ENCODE peak calls at places on chromosome 1, in seven cellular contexts. T is H1, V is GM12892, H is K562, L is SK-N-SH, P is HepG2, I is GM12878. U is an unnamed sample.

GRCh38 chr1:40096977-40097782 is at the start of gene PPT1:
- DNase-seq in T (peak; percentile 51), V (peak; percentile 68), H (peak; percentile 89), L (peak; percentile 90), P (peak; percentile 56), I (peak; percentile 7), U (peak; percentile 68)

GRCh38 chr1:116987256-116987555 is 14.4 kb upstream of the CD101 start:
- DNase-seq in T (no peak), V (no peak), H (no peak), L (no peak), P (no peak), I (no peak), U (no peak)

GRCh38 chr1:52554756-52555155 is 1.9 kb upstream of the TUT4 start:
- DNase-seq in T (no peak), V (no peak), H (no peak), L (no peak), P (peak; percentile 21), I (no peak), U (no peak)

GRCh38 chr1:58249729-58250586 is 296.6 kb downstream of the OMA1 start:
- DNase-seq in T (peak; percentile 47), V (peak; percentile 10), H (peak; percentile 9), L (peak; percentile 84), P (peak; percentile 20), I (no peak), U (peak; percentile 27)

GRCh38 chr1:57824535-57824934 is 400.7 kb upstream of the DAB1 start:
- DNase-seq in T (no peak), V (no peak), H (no peak), L (peak; percentile 23), P (no peak), I (no peak), U (no peak)

GRCh38 chr1:170593173-170593572 is 61.2 kb downstream of the GORAB start:
- DNase-seq in T (no peak), V (no peak), H (no peak), L (no peak), P (no peak), I (no peak), U (no peak)

GRCh38 chr1:204363335-204364114 is 3.8 kb upstream of the PLEKHA6 start:
- DNase-seq in T (no peak), V (peak; percentile 60), H (peak; percentile 84), L (peak; percentile 74), P (peak; percentile 50), I (peak; percentile 52), U (peak; percentile 61)

GRCh38 chr1:13775916-13776315 is 75.9 kb downstream of the PRDM2 start:
- DNase-seq in T (no peak), V (no peak), H (no peak), L (no peak), P (no peak), I (no peak), U (no peak)

GRCh38 chr1:36885537-36886441 is 148.5 kb downstream of the GRIK3 start:
- DNase-seq in T (no peak), V (no peak), H (no peak), L (peak; percentile 81), P (no peak), I (no peak), U (no peak)

DNA sequence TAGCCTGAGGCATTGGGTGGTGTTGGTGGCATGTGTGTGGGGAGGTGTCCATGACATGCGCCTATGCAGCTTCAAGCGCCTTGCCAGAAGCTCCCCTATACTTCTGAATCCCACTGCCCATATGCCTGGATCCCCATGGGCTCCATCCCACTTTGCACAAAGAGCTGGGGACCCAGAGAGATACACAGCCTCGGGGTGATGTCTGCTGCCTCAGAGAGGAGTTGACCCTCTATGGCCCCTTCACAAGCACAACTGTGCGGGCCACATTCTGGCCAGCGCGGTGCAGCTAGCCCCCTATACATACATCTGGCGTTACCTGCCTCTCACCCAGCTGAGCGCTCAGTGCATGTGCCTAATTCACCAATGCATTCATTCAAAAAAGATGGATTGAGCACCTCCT is 9.6 kb upstream of the PTPRF start:
- DNase-seq in T (no peak), V (no peak), H (no peak), L (no peak), P (no peak), I (no peak), U (no peak)
- TF ChIP-seq TAF1 in T (no peak), V (no peak), H (no peak), L (no peak), P (no peak), I (no peak), U (no peak)

GRCh38 chr1:159775716-159776115 is 5.0 kb upstream of the DUSP23 start:
- DNase-seq in T (no peak), V (no peak), H (no peak), L (no peak), P (no peak), I (no peak), U (no peak)

GRCh38 chr1:159778266-159778665 is 2.5 kb upstream of the DUSP23 start:
- DNase-seq in T (no peak), V (no peak), H (no peak), L (no peak), P (no peak), I (no peak), U (no peak)

GRCh38 chr1:159781992-159782391 is 1.2 kb downstream of the DUSP23 start:
- DNase-seq in T (no peak), V (no peak), H (no peak), L (no peak), P (no peak), I (no peak), U (no peak)

GRCh38 chr1:159780583-159781582 is at the start of gene DUSP23:
- DNase-seq in T (peak; percentile 96), V (peak; percentile 91), H (peak; percentile 99), L (peak; percentile 98), P (peak; percentile 4), I (peak; percentile 81), U (peak; percentile 90)

DNA sequence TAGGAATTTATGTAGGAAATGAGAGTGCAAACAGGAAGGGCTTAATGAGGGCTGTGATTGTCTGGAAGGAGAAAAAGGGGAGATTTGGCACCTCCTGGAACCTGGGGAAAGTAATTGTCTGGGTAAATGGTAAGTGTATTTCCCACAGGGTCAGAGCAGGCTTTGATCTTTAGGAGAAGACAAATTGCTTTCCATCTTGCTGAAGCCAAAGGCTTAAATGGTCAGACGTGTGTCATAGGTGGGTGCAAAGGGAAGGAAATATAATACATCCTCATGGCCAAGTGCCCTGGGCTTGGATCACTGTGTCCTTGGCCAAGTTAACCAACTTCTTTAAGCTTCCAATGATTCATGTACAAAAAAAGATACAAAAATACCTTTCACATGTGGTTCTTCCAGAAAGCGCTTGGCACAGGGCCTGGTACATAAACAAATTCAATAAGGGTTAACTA is 1.3 kb upstream of the DUSP23 start:
- DNase-seq in T (no peak), V (no peak), H (no peak), L (no peak), P (no peak), I (no peak), U (no peak)
- TF ChIP-seq POLR2AphosphoS5 in T (no peak), V (no peak), H (no peak), L (no peak), P (no peak), I (no peak), U (no peak)

DNA sequence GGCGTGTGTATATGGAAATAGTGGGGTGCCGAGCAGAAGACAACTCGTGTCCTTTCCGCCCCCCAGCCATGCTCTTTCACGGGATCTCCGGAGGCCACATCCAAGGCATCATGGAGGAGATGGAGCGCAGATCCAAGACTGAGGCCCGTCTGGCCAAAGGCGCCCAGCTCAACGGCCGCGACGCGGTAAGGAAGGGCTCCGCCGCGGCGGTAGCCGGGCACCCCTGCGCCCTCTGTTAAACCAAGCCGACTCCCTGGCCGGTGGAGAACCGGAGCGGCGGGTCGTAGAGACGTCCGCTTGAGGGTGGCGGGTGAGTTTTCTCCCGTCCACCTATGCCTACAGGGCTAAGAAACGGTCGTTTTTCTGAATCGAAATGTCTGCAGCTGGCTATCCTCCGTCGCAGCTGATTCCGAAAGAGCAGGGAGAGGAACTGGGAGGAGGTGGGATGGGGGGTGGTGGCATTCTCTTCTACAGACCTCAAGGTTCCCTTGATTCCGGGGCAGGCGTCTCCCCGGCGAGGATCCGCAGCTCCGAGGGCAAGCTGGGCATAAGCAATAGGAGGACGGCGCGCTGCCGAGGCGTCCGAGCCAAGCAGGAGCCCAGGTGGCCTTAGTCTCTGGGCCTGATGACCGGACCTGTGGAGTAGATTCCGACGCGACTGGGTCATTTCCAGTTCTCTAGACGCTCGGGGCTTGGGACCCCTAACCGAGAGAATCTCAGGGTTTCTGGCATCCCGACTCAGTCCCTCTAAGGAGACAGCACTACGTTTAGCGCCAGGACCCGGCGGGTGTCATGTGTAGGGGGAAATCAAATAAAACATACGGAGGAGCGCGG is 858 bp downstream of the LHX9 start:
- DNase-seq in T (no peak), V (no peak), H (no peak), L (peak; percentile 53), P (no peak), I (no peak), U (no peak)
- TF ChIP-seq TAF1 in T (no peak), V (no peak), H (no peak), L (no peak), P (no peak), I (no peak), U (no peak)

GRCh38 chr1:193143285-193143684 is 21.5 kb downstream of the CDC73 start:
- DNase-seq in T (no peak), V (no peak), H (no peak), L (no peak), P (no peak), I (no peak), U (no peak)
- TF ChIP-seq POLR2AphosphoS5 in T (no peak), V (no peak), H (no peak), L (no peak), P (no peak), I (no peak), U (no peak)

GRCh38 chr1:214581785-214582184 is 21.2 kb upstream of the CENPF start:
- DNase-seq in T (no peak), V (no peak), H (no peak), L (no peak), P (no peak), I (no peak), U (no peak)
- TF ChIP-seq TAF1 in T (no peak), V (no peak), H (no peak), L (no peak), P (no peak), I (no peak), U (no peak)

DNA sequence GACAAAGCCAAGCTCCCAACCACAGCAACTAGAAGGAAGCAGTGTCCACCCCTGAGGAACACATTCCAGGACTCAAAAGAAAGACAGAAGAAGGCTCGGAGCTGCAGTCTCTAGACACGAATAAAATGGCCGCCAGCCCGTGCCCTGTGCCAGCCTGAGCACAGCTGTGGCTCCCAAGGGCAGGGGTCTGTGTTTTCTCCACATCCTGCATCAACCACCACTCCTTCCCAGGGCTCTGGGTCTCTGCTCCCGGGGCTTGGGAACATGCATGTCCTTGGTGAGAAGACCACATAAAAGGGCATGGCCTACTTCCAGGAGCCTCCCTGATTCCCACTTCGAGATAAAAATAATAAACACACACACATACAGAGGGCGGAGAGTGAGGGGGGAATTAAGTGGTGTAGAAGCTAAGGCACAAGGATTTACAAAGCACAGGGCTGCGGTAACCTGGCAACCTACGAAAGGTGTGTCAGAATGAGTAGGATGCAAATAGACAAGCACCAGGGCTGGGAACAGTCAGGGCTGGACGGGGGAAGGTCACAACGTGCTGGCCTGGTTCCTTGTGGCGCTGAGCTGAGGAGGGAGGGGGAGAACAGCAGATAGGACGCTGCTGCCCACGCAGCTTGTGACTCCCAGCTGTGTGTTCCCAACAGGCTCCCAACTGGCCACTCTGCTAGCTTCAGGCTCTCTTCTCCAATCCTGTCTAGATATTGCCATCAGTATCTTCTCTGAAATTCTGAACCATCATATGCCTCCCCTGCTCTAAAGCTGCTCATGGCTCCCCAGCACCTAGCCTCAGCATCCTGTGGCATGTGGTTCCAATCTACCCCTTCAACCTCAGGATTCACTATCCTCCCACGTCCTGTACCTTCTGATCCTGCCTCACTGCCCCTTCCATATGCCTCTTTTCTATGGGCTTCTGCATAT is 72.5 kb downstream of the CD34 start:
- DNase-seq in T (no peak), V (no peak), H (peak; percentile 58), L (no peak), P (no peak), I (no peak), U (no peak)
- TF ChIP-seq POLR2AphosphoS5 in T (no peak), V (no peak), H (no peak), L (no peak), P (no peak), I (no peak), U (no peak)